ENCODE peak calls at places on chromosomes 4 and X, in six cellular contexts. One of them, this sample, is unnamed.
A peak's percentile ranks its signal among the peaks of the same experiment; 100 is the strongest.

GRCh38 chr4:137685357-137685756 is 153.1 kb upstream of the PCDH18 start:
- DNase-seq in HTR-8/SVneo: no peak
- DNase-seq in K562: no peak
- DNase-seq in body of pancreas: no peak
- DNase-seq in AG09319: no peak
- DNase-seq in prostate gland: no peak
- DNase-seq in this sample: no peak

GRCh38 chr4:57110635-57111546 is 706 bp upstream of the IGFBP7 start:
- DNase-seq in HTR-8/SVneo: no peak
- DNase-seq in K562: peak; percentile 2
- DNase-seq in body of pancreas: peak; percentile 20
- DNase-seq in AG09319: no peak
- DNase-seq in prostate gland: peak; percentile 29
- DNase-seq in this sample: peak; percentile 41

GRCh38 chr4:36322921-36323354 is 41.5 kb downstream of the DTHD1 start:
- DNase-seq in HTR-8/SVneo: no peak
- DNase-seq in K562: no peak
- DNase-seq in body of pancreas: no peak
- DNase-seq in AG09319: no peak
- DNase-seq in prostate gland: no peak
- DNase-seq in this sample: no peak

GRCh38 chrX:21735038-21735752 is 22.7 kb downstream of the SMPX start:
- DNase-seq in HTR-8/SVneo: no peak
- DNase-seq in K562: no peak
- DNase-seq in body of pancreas: no peak
- DNase-seq in AG09319: no peak
- DNase-seq in prostate gland: no peak
- DNase-seq in this sample: no peak

GRCh38 chrX:15600745-15601144 is at the start of gene ACE2:
- DNase-seq in HTR-8/SVneo: no peak
- DNase-seq in K562: no peak
- DNase-seq in body of pancreas: no peak
- DNase-seq in AG09319: no peak
- DNase-seq in prostate gland: no peak
- DNase-seq in this sample: no peak

GRCh38 chr4:87035881-87036509 is 101.2 kb downstream of the AFF1 start:
- DNase-seq in HTR-8/SVneo: no peak
- DNase-seq in K562: no peak
- DNase-seq in body of pancreas: no peak
- DNase-seq in AG09319: no peak
- DNase-seq in prostate gland: no peak
- DNase-seq in this sample: no peak

GRCh38 chr4:184792950-184793555 is 32.7 kb downstream of the ACSL1 start:
- DNase-seq in HTR-8/SVneo: peak; percentile 89
- DNase-seq in K562: peak; percentile 45
- DNase-seq in body of pancreas: no peak
- DNase-seq in AG09319: peak; percentile 34
- DNase-seq in prostate gland: peak; percentile 71
- DNase-seq in this sample: no peak

GRCh38 chr4:110850461-110851447 is 227.9 kb upstream of the PITX2 start:
- DNase-seq in HTR-8/SVneo: no peak
- DNase-seq in K562: no peak
- DNase-seq in body of pancreas: peak; percentile 13
- DNase-seq in AG09319: no peak
- DNase-seq in prostate gland: no peak
- DNase-seq in this sample: no peak

GRCh38 chrX:136047969-136048368 is 62.7 kb downstream of the SLC9A6 start:
- DNase-seq in HTR-8/SVneo: no peak
- DNase-seq in K562: no peak
- DNase-seq in body of pancreas: no peak
- DNase-seq in AG09319: no peak
- DNase-seq in prostate gland: no peak
- DNase-seq in this sample: no peak

GRCh38 chr4:26071688-26072087 is 157.7 kb downstream of the SMIM20 start:
- DNase-seq in HTR-8/SVneo: no peak
- DNase-seq in K562: no peak
- DNase-seq in body of pancreas: no peak
- DNase-seq in AG09319: no peak
- DNase-seq in prostate gland: no peak
- DNase-seq in this sample: no peak

GRCh38 chr4:83413676-83414075 is 41.9 kb downstream of the HELQ start:
- DNase-seq in HTR-8/SVneo: no peak
- DNase-seq in K562: peak; percentile 13
- DNase-seq in body of pancreas: no peak
- DNase-seq in AG09319: no peak
- DNase-seq in prostate gland: no peak
- DNase-seq in this sample: no peak

GRCh38 chr4:122104184-122104583 is 47.9 kb upstream of the BLTP1 start:
- DNase-seq in HTR-8/SVneo: no peak
- DNase-seq in K562: no peak
- DNase-seq in body of pancreas: no peak
- DNase-seq in AG09319: no peak
- DNase-seq in prostate gland: no peak
- DNase-seq in this sample: no peak

GRCh38 chr4:19327364-19327763 is 924.3 kb upstream of the SLIT2 start:
- DNase-seq in HTR-8/SVneo: no peak
- DNase-seq in K562: no peak
- DNase-seq in body of pancreas: no peak
- DNase-seq in AG09319: no peak
- DNase-seq in prostate gland: no peak
- DNase-seq in this sample: no peak

GRCh38 chr4:16995451-16995850 is 97.0 kb upstream of the LDB2 start:
- DNase-seq in HTR-8/SVneo: no peak
- DNase-seq in K562: no peak
- DNase-seq in body of pancreas: no peak
- DNase-seq in AG09319: no peak
- DNase-seq in prostate gland: no peak
- DNase-seq in this sample: no peak

GRCh38 chr4:86055898-86056297 is 304.0 kb downstream of the MAPK10 start:
- DNase-seq in HTR-8/SVneo: no peak
- DNase-seq in K562: no peak
- DNase-seq in body of pancreas: no peak
- DNase-seq in AG09319: no peak
- DNase-seq in prostate gland: no peak
- DNase-seq in this sample: no peak

GRCh38 chr4:149264093-149264733 is 551.4 kb downstream of the IQCM start:
- DNase-seq in HTR-8/SVneo: peak; percentile 10
- DNase-seq in K562: peak; percentile 45
- DNase-seq in body of pancreas: no peak
- DNase-seq in AG09319: peak; percentile 19
- DNase-seq in prostate gland: peak; percentile 5
- DNase-seq in this sample: no peak